ENCODE peak calls at places on chromosomes 6 and 20, in six cellular contexts. Q, T, N, V, C and K are unnamed samples.

GRCh38 chr20:57959018-57959417 is 249.2 kb upstream of the PMEPA1 start:
- DNase-seq in Q (no peak), T (no peak), N (no peak), V (no peak), C (no peak), K (no peak)

GRCh38 chr6:112010328-112010727 is 43.6 kb upstream of the CCN6 start:
- DNase-seq in Q (no peak), T (no peak), N (no peak), V (no peak), C (no peak), K (no peak)

GRCh38 chr6:142885182-142885867 is 59.7 kb downstream of the HIVEP2 start:
- DNase-seq in Q (peak), T (peak), N (peak), V (peak), C (peak), K (peak)

GRCh38 chr20:45983279-45983743 is 11.3 kb upstream of the ZNF335 start:
- DNase-seq in Q (no peak), T (no peak), N (no peak), V (no peak), C (no peak), K (no peak)

GRCh38 chr6:105587349-105588115 is 184.7 kb upstream of the PREP start:
- DNase-seq in Q (peak), T (no peak), N (no peak), V (peak), C (peak), K (no peak)

GRCh38 chr6:22613695-22614094 is 44.3 kb downstream of the HDGFL1 start:
- DNase-seq in Q (peak), T (no peak), N (no peak), V (peak), C (no peak), K (no peak)

GRCh38 chr6:4567141-4567540 is 209.1 kb upstream of the CDYL start:
- DNase-seq in Q (peak), T (no peak), N (no peak), V (peak), C (peak), K (no peak)

GRCh38 chr6:112906737-112907136 is 559.6 kb downstream of the RFPL4B start:
- DNase-seq in Q (peak), T (no peak), N (no peak), V (peak), C (no peak), K (no peak)

GRCh38 chr20:43916875-43917371 is 2.3 kb downstream of the TOX2 start:
- DNase-seq in Q (peak), T (no peak), N (no peak), V (peak), C (no peak), K (no peak)

GRCh38 chr6:44002071-44002590 is 125.1 kb downstream of the MRPL14 start:
- DNase-seq in Q (no peak), T (peak), N (peak), V (peak), C (no peak), K (peak)

GRCh38 chr6:167565884-167566491 is 241.1 kb downstream of the TTLL2 start:
- DNase-seq in Q (no peak), T (no peak), N (peak), V (no peak), C (no peak), K (no peak)

GRCh38 chr6:28583463-28583862 is 57.8 kb downstream of the GPX5 start:
- DNase-seq in Q (no peak), T (no peak), N (no peak), V (no peak), C (no peak), K (no peak)

GRCh38 chr20:11484479-11484878 is 433.2 kb upstream of the BTBD3 start:
- DNase-seq in Q (no peak), T (no peak), N (no peak), V (no peak), C (no peak), K (no peak)

GRCh38 chr20:11057624-11058023 is 383.8 kb upstream of the JAG1 start:
- DNase-seq in Q (peak), T (no peak), N (no peak), V (peak), C (no peak), K (no peak)

GRCh38 chr6:391559-392440 is at the start of gene IRF4:
- DNase-seq in Q (no peak), T (peak), N (peak), V (no peak), C (no peak), K (peak)

GRCh38 chr6:123759472-123759871 is 44.2 kb upstream of the NKAIN2 start:
- DNase-seq in Q (no peak), T (no peak), N (no peak), V (no peak), C (no peak), K (no peak)

GRCh38 chr6:163416640-163417253 is 2.2 kb downstream of the QKI start:
- DNase-seq in Q (peak), T (no peak), N (peak), V (peak), C (peak), K (no peak)

GRCh38 chr6:100833972-100834574 is 47.1 kb downstream of the ASCC3 start:
- DNase-seq in Q (no peak), T (no peak), N (no peak), V (peak), C (no peak), K (no peak)

GRCh38 chr20:10984899-10985298 is 311.1 kb upstream of the JAG1 start:
- DNase-seq in Q (no peak), T (no peak), N (no peak), V (peak), C (no peak), K (no peak)

GRCh38 chr6:108448481-108448880 is 112.2 kb upstream of the FOXO3 start:
- DNase-seq in Q (no peak), T (no peak), N (no peak), V (no peak), C (no peak), K (no peak)

GRCh38 chr20:11350126-11351005 is 567.3 kb upstream of the BTBD3 start:
- DNase-seq in Q (peak), T (no peak), N (no peak), V (peak), C (no peak), K (no peak)

GRCh38 chr6:44667226-44667625 is 279.7 kb downstream of the CDC5L start:
- DNase-seq in Q (peak), T (peak), N (peak), V (peak), C (no peak), K (peak)

GRCh38 chr20:8901237-8902025 is 167.5 kb upstream of the PLCB4 start:
- DNase-seq in Q (no peak), T (no peak), N (no peak), V (no peak), C (no peak), K (no peak)

GRCh38 chr6:44708208-44708607 is 320.7 kb downstream of the CDC5L start:
- DNase-seq in Q (no peak), T (no peak), N (no peak), V (no peak), C (no peak), K (no peak)

GRCh38 chr6:87384449-87384848 is 23.3 kb upstream of the CFAP206 start:
- DNase-seq in Q (no peak), T (no peak), N (no peak), V (no peak), C (no peak), K (no peak)

GRCh38 chr20:49323622-49324238 is 45.9 kb upstream of the ZNFX1 start:
- DNase-seq in Q (peak), T (peak), N (no peak), V (peak), C (no peak), K (no peak)

GRCh38 chr6:16723833-16724232 is 37.4 kb downstream of the ATXN1 start:
- DNase-seq in Q (peak), T (peak), N (no peak), V (peak), C (peak), K (peak)

GRCh38 chr6:17454316-17455005 is 61.1 kb downstream of the CAP2 start:
- DNase-seq in Q (peak), T (no peak), N (no peak), V (peak), C (no peak), K (no peak)

GRCh38 chr20:45779011-45779915 is 12.4 kb downstream of the WFDC3 start:
- DNase-seq in Q (peak), T (no peak), N (no peak), V (peak), C (peak), K (no peak)

GRCh38 chr6:157569543-157569942 is 188.6 kb downstream of the ZDHHC14 start:
- DNase-seq in Q (no peak), T (no peak), N (no peak), V (no peak), C (no peak), K (no peak)

GRCh38 chr20:297098-297924 is at the start of gene ZCCHC3:
- DNase-seq in Q (peak), T (peak), N (peak), V (peak), C (peak), K (peak)
- H4K91ac ChIP-seq in Q (peak), T (no peak), N (no peak), V (peak), C (peak), K (peak)

GRCh38 chr6:7604506-7604905 is 14.5 kb downstream of the SNRNP48 start:
- DNase-seq in Q (no peak), T (no peak), N (no peak), V (no peak), C (no peak), K (no peak)
- H4K91ac ChIP-seq in Q (no peak), T (no peak), N (no peak), V (no peak), C (no peak), K (no peak)

GRCh38 chr6:36138667-36139066 is 8.4 kb downstream of the MAPK13 start:
- DNase-seq in Q (no peak), T (no peak), N (no peak), V (no peak), C (no peak), K (no peak)

GRCh38 chr6:36139991-36140710 is 9.8 kb downstream of the MAPK13 start:
- DNase-seq in Q (no peak), T (no peak), N (no peak), V (no peak), C (no peak), K (no peak)

GRCh38 chr6:36141961-36142360 is 11.6 kb downstream of the MAPK13 start:
- DNase-seq in Q (no peak), T (no peak), N (no peak), V (no peak), C (no peak), K (no peak)

GRCh38 chr6:36141091-36141490 is 10.8 kb downstream of the MAPK13 start:
- DNase-seq in Q (no peak), T (no peak), N (no peak), V (no peak), C (no peak), K (no peak)

DNA sequence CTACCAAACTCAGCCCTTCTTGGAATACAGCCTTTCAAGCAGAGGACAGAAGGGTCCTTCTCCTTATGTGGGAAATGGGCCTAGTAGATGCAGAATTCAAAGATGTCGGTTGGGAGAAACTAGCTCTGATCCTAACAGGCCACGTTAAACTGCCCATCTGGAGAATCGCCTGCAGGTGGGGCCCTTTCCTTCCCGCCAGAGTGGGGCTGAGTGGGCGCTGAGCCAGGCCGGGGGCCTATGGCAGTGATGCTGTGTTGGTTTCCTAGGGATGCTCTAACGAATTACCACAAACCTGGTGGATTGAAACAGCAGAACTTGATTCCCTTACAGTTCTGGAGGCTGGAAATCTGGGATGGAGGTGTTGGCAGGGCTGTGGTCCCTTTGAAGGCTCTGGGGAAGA is 9.1 kb downstream of the MAPK13 start:
- DNase-seq in Q (no peak), T (peak), N (no peak), V (no peak), C (peak), K (no peak)
- H4K91ac ChIP-seq in Q (no peak), T (no peak), N (no peak), V (no peak), C (no peak), K (no peak)

DNA sequence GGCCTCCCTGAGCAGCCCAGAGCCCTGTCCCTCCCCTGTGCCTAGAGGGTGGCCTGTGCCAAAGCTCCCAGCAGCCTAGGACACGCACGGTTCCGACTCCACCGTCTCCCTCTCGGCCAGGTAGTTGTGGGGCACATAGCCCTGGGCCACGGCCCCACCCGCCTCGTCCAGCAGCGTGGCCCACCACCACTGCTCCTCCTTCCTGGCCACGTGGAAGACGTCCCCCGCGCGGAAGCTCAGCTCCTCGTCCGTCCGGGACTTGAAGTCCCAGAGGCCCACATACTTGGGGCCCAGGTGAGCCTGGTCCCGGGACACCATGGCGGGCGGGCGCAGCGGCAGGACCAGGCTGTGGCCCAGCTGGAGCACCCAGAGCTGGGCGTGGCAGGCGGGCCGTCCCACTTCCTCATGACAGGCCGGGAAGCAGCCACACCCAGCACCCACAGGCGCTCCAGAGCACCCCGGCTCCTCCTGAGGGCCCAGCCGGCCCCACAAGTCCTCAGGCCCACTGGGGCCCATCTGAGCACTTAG is at the start of gene PTK6:
- DNase-seq in Q (no peak), T (no peak), N (no peak), V (no peak), C (no peak), K (no peak)
- H4K91ac ChIP-seq in Q (peak), T (no peak), N (no peak), V (peak), C (peak), K (peak)

DNA sequence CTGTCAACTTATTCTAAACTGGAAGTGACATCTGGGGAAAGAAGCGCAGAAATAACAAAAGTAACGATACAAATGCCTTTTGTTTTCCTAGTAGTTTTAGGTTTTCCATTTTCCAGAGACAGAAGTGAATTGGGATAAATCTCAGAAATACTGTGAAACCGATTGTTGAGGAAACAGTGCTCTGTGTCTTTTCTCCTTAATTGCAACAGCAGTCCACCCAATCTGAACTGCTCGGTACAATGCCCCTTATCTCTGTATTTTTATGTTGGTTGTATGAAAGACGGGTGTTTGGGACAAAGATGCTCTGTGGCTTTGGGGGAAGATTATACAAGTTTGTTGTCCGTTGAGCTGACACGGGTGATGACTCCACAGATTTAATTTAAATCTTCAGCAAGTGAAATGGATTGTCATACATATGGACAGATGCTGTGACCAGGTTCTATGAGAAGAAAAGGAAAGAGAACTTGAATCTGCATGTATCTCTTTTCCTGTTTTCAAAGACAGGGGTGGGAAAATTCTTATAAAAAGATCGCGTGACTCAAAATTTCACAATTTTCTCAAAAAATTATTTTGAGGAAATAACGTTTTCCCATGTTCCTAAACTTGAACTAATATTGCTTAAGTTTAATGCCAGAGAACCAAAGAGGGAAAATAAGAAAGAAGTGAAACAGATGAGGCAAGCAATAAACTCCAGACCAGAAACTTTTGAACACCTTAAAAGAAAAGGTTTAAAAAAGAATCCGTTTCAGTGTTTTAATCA is 41.2 kb downstream of the SASH1 start:
- DNase-seq in Q (no peak), T (no peak), N (no peak), V (no peak), C (no peak), K (no peak)
- H4K91ac ChIP-seq in Q (no peak), T (no peak), N (no peak), V (no peak), C (no peak), K (no peak)

GRCh38 chr6:136640132-136640915 is 90.1 kb upstream of the MAP7 start:
- DNase-seq in Q (peak), T (no peak), N (no peak), V (peak), C (no peak), K (no peak)
- H4K91ac ChIP-seq in Q (no peak), T (no peak), N (no peak), V (no peak), C (no peak), K (no peak)